ENCODE peak calls at places on chromosomes 5 and 9, in seven cellular contexts. One of them, this sample, is unnamed.

GRCh38 chr5:95060100-95060499 is 224.8 kb downstream of the MCTP1 start:
- DNase-seq in HFF-Myc: no peak
- DNase-seq in dorsolateral prefrontal cortex: no peak
- DNase-seq in IMR-90: no peak
- DNase-seq in Calu3: no peak
- DNase-seq in A673: no peak
- DNase-seq in SK-N-SH: no peak
- DNase-seq in this sample: no peak

GRCh38 chr5:34599471-34600117 is 56.5 kb upstream of the RAI14 start:
- DNase-seq in HFF-Myc: no peak
- DNase-seq in dorsolateral prefrontal cortex: no peak
- DNase-seq in IMR-90: no peak
- DNase-seq in Calu3: no peak
- DNase-seq in A673: no peak
- DNase-seq in SK-N-SH: no peak
- DNase-seq in this sample: no peak

GRCh38 chr5:65022932-65023331 is 254.2 kb downstream of the CWC27 start:
- DNase-seq in HFF-Myc: no peak
- DNase-seq in dorsolateral prefrontal cortex: no peak
- DNase-seq in IMR-90: no peak
- DNase-seq in Calu3: no peak
- DNase-seq in A673: no peak
- DNase-seq in SK-N-SH: no peak
- DNase-seq in this sample: no peak

GRCh38 chr5:113901718-113902117 is 388.2 kb downstream of the YTHDC2 start:
- DNase-seq in HFF-Myc: no peak
- DNase-seq in dorsolateral prefrontal cortex: no peak
- DNase-seq in IMR-90: no peak
- DNase-seq in Calu3: no peak
- DNase-seq in A673: no peak
- DNase-seq in SK-N-SH: no peak
- DNase-seq in this sample: no peak

GRCh38 chr9:118575341-118576070 is 793.7 kb downstream of the BRINP1 start:
- DNase-seq in HFF-Myc: no peak
- DNase-seq in dorsolateral prefrontal cortex: no peak
- DNase-seq in IMR-90: no peak
- DNase-seq in Calu3: no peak
- DNase-seq in A673: no peak
- DNase-seq in SK-N-SH: no peak
- DNase-seq in this sample: no peak

GRCh38 chr5:51373880-51374523 is 9.2 kb upstream of the ISL1 start:
- DNase-seq in HFF-Myc: no peak
- DNase-seq in dorsolateral prefrontal cortex: no peak
- DNase-seq in IMR-90: no peak
- DNase-seq in Calu3: no peak
- DNase-seq in A673: peak; percentile 49
- DNase-seq in SK-N-SH: peak; percentile 20
- DNase-seq in this sample: no peak

GRCh38 chr9:105357937-105358336 is 89.9 kb upstream of the FSD1L start:
- DNase-seq in HFF-Myc: no peak
- DNase-seq in dorsolateral prefrontal cortex: no peak
- DNase-seq in IMR-90: no peak
- DNase-seq in Calu3: no peak
- DNase-seq in A673: no peak
- DNase-seq in SK-N-SH: no peak
- DNase-seq in this sample: peak; percentile 45

GRCh38 chr5:74567351-74567870 is 73.1 kb downstream of the ENC1 start:
- DNase-seq in HFF-Myc: no peak
- DNase-seq in dorsolateral prefrontal cortex: no peak
- DNase-seq in IMR-90: no peak
- DNase-seq in Calu3: peak; percentile 52
- DNase-seq in A673: no peak
- DNase-seq in SK-N-SH: no peak
- DNase-seq in this sample: no peak

GRCh38 chr9:73077625-73078030 is 74.0 kb upstream of the ANXA1 start:
- DNase-seq in HFF-Myc: no peak
- DNase-seq in dorsolateral prefrontal cortex: no peak
- DNase-seq in IMR-90: no peak
- DNase-seq in Calu3: no peak
- DNase-seq in A673: no peak
- DNase-seq in SK-N-SH: no peak
- DNase-seq in this sample: no peak

GRCh38 chr9:4371108-4371507 is 71.2 kb upstream of the GLIS3 start:
- DNase-seq in HFF-Myc: peak; percentile 43
- DNase-seq in dorsolateral prefrontal cortex: no peak
- DNase-seq in IMR-90: peak; percentile 92
- DNase-seq in Calu3: no peak
- DNase-seq in A673: no peak
- DNase-seq in SK-N-SH: no peak
- DNase-seq in this sample: no peak

GRCh38 chr5:129541648-129542251 is 81.7 kb downstream of the ADAMTS19 start:
- DNase-seq in HFF-Myc: peak; percentile 12
- DNase-seq in dorsolateral prefrontal cortex: no peak
- DNase-seq in IMR-90: peak; percentile 9
- DNase-seq in Calu3: peak; percentile 4
- DNase-seq in A673: peak; percentile 57
- DNase-seq in SK-N-SH: no peak
- DNase-seq in this sample: no peak

GRCh38 chr9:4691794-4692193 is 12.4 kb downstream of the CDC37L1 start:
- DNase-seq in HFF-Myc: no peak
- DNase-seq in dorsolateral prefrontal cortex: no peak
- DNase-seq in IMR-90: peak; percentile 78
- DNase-seq in Calu3: no peak
- DNase-seq in A673: no peak
- DNase-seq in SK-N-SH: no peak
- DNase-seq in this sample: no peak

GRCh38 chr5:138753794-138754698 is 821 bp downstream of the CTNNA1 start:
- DNase-seq in HFF-Myc: peak; percentile 59
- DNase-seq in dorsolateral prefrontal cortex: peak; percentile 74
- DNase-seq in IMR-90: peak; percentile 84
- DNase-seq in Calu3: peak; percentile 93
- DNase-seq in A673: peak; percentile 84
- DNase-seq in SK-N-SH: peak; percentile 82
- DNase-seq in this sample: peak; percentile 45

GRCh38 chr5:54608423-54609085 is 91.0 kb downstream of the SNX18 start:
- DNase-seq in HFF-Myc: no peak
- DNase-seq in dorsolateral prefrontal cortex: no peak
- DNase-seq in IMR-90: peak; percentile 63
- DNase-seq in Calu3: no peak
- DNase-seq in A673: no peak
- DNase-seq in SK-N-SH: no peak
- DNase-seq in this sample: no peak

GRCh38 chr9:136275655-136276429 is 28.1 kb downstream of the CCDC187 start:
- DNase-seq in HFF-Myc: no peak
- DNase-seq in dorsolateral prefrontal cortex: no peak
- DNase-seq in IMR-90: no peak
- DNase-seq in Calu3: no peak
- DNase-seq in A673: no peak
- DNase-seq in SK-N-SH: peak; percentile 69
- DNase-seq in this sample: no peak

GRCh38 chr5:52961238-52961637 is 27.9 kb upstream of the ITGA2 start:
- DNase-seq in HFF-Myc: no peak
- DNase-seq in dorsolateral prefrontal cortex: no peak
- DNase-seq in IMR-90: no peak
- DNase-seq in Calu3: no peak
- DNase-seq in A673: peak; percentile 32
- DNase-seq in SK-N-SH: no peak
- DNase-seq in this sample: no peak

GRCh38 chr9:90394866-90395265 is 247.8 kb downstream of the DIRAS2 start:
- DNase-seq in HFF-Myc: no peak
- DNase-seq in dorsolateral prefrontal cortex: no peak
- DNase-seq in IMR-90: no peak
- DNase-seq in Calu3: no peak
- DNase-seq in A673: peak; percentile 7
- DNase-seq in SK-N-SH: no peak
- DNase-seq in this sample: no peak

GRCh38 chr5:55547792-55548191 is 13.0 kb upstream of the PLPP1 start:
- DNase-seq in HFF-Myc: no peak
- DNase-seq in dorsolateral prefrontal cortex: no peak
- DNase-seq in IMR-90: no peak
- DNase-seq in Calu3: no peak
- DNase-seq in A673: no peak
- DNase-seq in SK-N-SH: no peak
- DNase-seq in this sample: no peak

GRCh38 chr5:160802567-160802966 is 49.4 kb downstream of the ATP10B start:
- DNase-seq in HFF-Myc: no peak
- DNase-seq in dorsolateral prefrontal cortex: peak; percentile 54
- DNase-seq in IMR-90: no peak
- DNase-seq in Calu3: peak; percentile 19
- DNase-seq in A673: no peak
- DNase-seq in SK-N-SH: no peak
- DNase-seq in this sample: no peak

GRCh38 chr9:74570879-74571512 is 73.9 kb downstream of the RORB start:
- DNase-seq in HFF-Myc: peak; percentile 5
- DNase-seq in dorsolateral prefrontal cortex: peak; percentile 33
- DNase-seq in IMR-90: peak; percentile 40
- DNase-seq in Calu3: peak; percentile 8
- DNase-seq in A673: peak; percentile 39
- DNase-seq in SK-N-SH: peak; percentile 41
- DNase-seq in this sample: peak; percentile 21

GRCh38 chr5:6686501-6686900 is 26.7 kb upstream of the TENT4A start:
- DNase-seq in HFF-Myc: no peak
- DNase-seq in dorsolateral prefrontal cortex: no peak
- DNase-seq in IMR-90: no peak
- DNase-seq in Calu3: no peak
- DNase-seq in A673: no peak
- DNase-seq in SK-N-SH: no peak
- DNase-seq in this sample: no peak

GRCh38 chr5:114449836-114450515 is 88.1 kb downstream of the KCNN2 start:
- DNase-seq in HFF-Myc: peak; percentile 51
- DNase-seq in dorsolateral prefrontal cortex: peak; percentile 80
- DNase-seq in IMR-90: peak; percentile 72
- DNase-seq in Calu3: peak; percentile 78
- DNase-seq in A673: peak; percentile 65
- DNase-seq in SK-N-SH: peak; percentile 74
- DNase-seq in this sample: peak; percentile 68

GRCh38 chr5:27778121-27778520 is 739.7 kb upstream of the CDH9 start:
- DNase-seq in HFF-Myc: no peak
- DNase-seq in dorsolateral prefrontal cortex: no peak
- DNase-seq in IMR-90: no peak
- DNase-seq in Calu3: no peak
- DNase-seq in A673: no peak
- DNase-seq in SK-N-SH: no peak
- DNase-seq in this sample: no peak

GRCh38 chr9:7117676-7118561 is 360.1 kb downstream of the KDM4C start:
- DNase-seq in HFF-Myc: peak; percentile 15
- DNase-seq in dorsolateral prefrontal cortex: no peak
- DNase-seq in IMR-90: peak; percentile 58
- DNase-seq in Calu3: no peak
- DNase-seq in A673: no peak
- DNase-seq in SK-N-SH: no peak
- DNase-seq in this sample: peak; percentile 13

GRCh38 chr5:173329370-173330150 is 1.3 kb upstream of the STC2 start:
- DNase-seq in HFF-Myc: no peak
- DNase-seq in dorsolateral prefrontal cortex: no peak
- DNase-seq in IMR-90: no peak
- DNase-seq in Calu3: peak; percentile 74
- DNase-seq in A673: peak; percentile 24
- DNase-seq in SK-N-SH: peak; percentile 81
- DNase-seq in this sample: peak; percentile 86

GRCh38 chr5:107026098-107026497 is 644.6 kb downstream of the EFNA5 start:
- DNase-seq in HFF-Myc: no peak
- DNase-seq in dorsolateral prefrontal cortex: no peak
- DNase-seq in IMR-90: no peak
- DNase-seq in Calu3: no peak
- DNase-seq in A673: peak; percentile 46
- DNase-seq in SK-N-SH: no peak
- DNase-seq in this sample: no peak

GRCh38 chr9:1332161-1332560 is 282.0 kb downstream of the DMRT2 start:
- DNase-seq in HFF-Myc: no peak
- DNase-seq in dorsolateral prefrontal cortex: no peak
- DNase-seq in IMR-90: no peak
- DNase-seq in Calu3: no peak
- DNase-seq in A673: peak; percentile 1
- DNase-seq in SK-N-SH: no peak
- DNase-seq in this sample: no peak

GRCh38 chr5:143471041-143471509 is 67.6 kb upstream of the NR3C1 start:
- DNase-seq in HFF-Myc: peak; percentile 38
- DNase-seq in dorsolateral prefrontal cortex: no peak
- DNase-seq in IMR-90: peak; percentile 90
- DNase-seq in Calu3: no peak
- DNase-seq in A673: no peak
- DNase-seq in SK-N-SH: no peak
- DNase-seq in this sample: no peak

GRCh38 chr5:139065296-139065695 is 132.9 kb downstream of the SIL1 start:
- DNase-seq in HFF-Myc: no peak
- DNase-seq in dorsolateral prefrontal cortex: no peak
- DNase-seq in IMR-90: peak; percentile 29
- DNase-seq in Calu3: peak; percentile 5
- DNase-seq in A673: no peak
- DNase-seq in SK-N-SH: no peak
- DNase-seq in this sample: no peak

GRCh38 chr5:133298447-133298846 is 246.6 kb downstream of the HSPA4 start:
- DNase-seq in HFF-Myc: no peak
- DNase-seq in dorsolateral prefrontal cortex: no peak
- DNase-seq in IMR-90: no peak
- DNase-seq in Calu3: no peak
- DNase-seq in A673: no peak
- DNase-seq in SK-N-SH: no peak
- DNase-seq in this sample: no peak
- TF ChIP-seq CTCF in HFF-Myc: no peak
- TF ChIP-seq CTCF in dorsolateral prefrontal cortex: no peak
- TF ChIP-seq CTCF in IMR-90: no peak
- TF ChIP-seq CTCF in Calu3: no peak
- TF ChIP-seq CTCF in A673: no peak
- TF ChIP-seq CTCF in SK-N-SH: no peak
- TF ChIP-seq CTCF in this sample: no peak

GRCh38 chr5:112210430-112211005 is 208.6 kb downstream of the EPB41L4A start:
- DNase-seq in HFF-Myc: peak; percentile 9
- DNase-seq in dorsolateral prefrontal cortex: peak; percentile 59
- DNase-seq in IMR-90: peak; percentile 17
- DNase-seq in Calu3: peak; percentile 66
- DNase-seq in A673: peak; percentile 29
- DNase-seq in SK-N-SH: peak; percentile 52
- DNase-seq in this sample: no peak
- TF ChIP-seq CTCF in HFF-Myc: peak; percentile 70
- TF ChIP-seq CTCF in dorsolateral prefrontal cortex: peak; percentile 70
- TF ChIP-seq CTCF in IMR-90: peak; percentile 58
- TF ChIP-seq CTCF in Calu3: peak; percentile 55
- TF ChIP-seq CTCF in A673: peak; percentile 69
- TF ChIP-seq CTCF in SK-N-SH: peak; percentile 72
- TF ChIP-seq CTCF in this sample: no peak

GRCh38 chr9:14769235-14769580 is 46.7 kb upstream of the CER1 start:
- DNase-seq in HFF-Myc: no peak
- DNase-seq in dorsolateral prefrontal cortex: no peak
- DNase-seq in IMR-90: peak; percentile 5
- DNase-seq in Calu3: peak; percentile 11
- DNase-seq in A673: peak; percentile 61
- DNase-seq in SK-N-SH: no peak
- DNase-seq in this sample: no peak
- TF ChIP-seq CTCF in HFF-Myc: peak; percentile 25
- TF ChIP-seq CTCF in dorsolateral prefrontal cortex: peak; percentile 45
- TF ChIP-seq CTCF in IMR-90: no peak
- TF ChIP-seq CTCF in Calu3: no peak
- TF ChIP-seq CTCF in A673: peak; percentile 27
- TF ChIP-seq CTCF in SK-N-SH: peak; percentile 18
- TF ChIP-seq CTCF in this sample: peak; percentile 15

DNA sequence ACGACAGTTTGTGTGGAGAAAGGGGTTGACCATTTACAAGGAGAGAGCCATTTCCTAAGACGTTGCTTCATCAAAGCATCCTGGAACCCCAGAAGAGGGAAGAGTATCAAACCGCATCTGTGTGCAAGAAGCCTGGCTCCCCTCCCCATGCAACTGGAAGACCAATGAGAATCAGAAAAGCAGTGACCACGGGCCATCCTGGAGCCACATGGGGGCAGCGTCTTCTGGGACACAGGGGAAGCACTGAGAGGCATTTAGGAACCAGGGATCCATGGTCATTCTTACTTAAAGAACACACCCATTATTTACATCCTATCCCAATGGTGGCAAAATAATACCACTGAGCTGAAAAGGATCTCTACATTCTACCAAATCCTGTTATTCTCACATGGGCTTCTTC is 29.3 kb downstream of the SEMA5A start:
- DNase-seq in HFF-Myc: no peak
- DNase-seq in dorsolateral prefrontal cortex: no peak
- DNase-seq in IMR-90: no peak
- DNase-seq in Calu3: no peak
- DNase-seq in A673: no peak
- DNase-seq in SK-N-SH: no peak
- DNase-seq in this sample: no peak
- TF ChIP-seq CTCF in HFF-Myc: peak; percentile 26
- TF ChIP-seq CTCF in dorsolateral prefrontal cortex: no peak
- TF ChIP-seq CTCF in IMR-90: no peak
- TF ChIP-seq CTCF in Calu3: no peak
- TF ChIP-seq CTCF in A673: no peak
- TF ChIP-seq CTCF in SK-N-SH: no peak
- TF ChIP-seq CTCF in this sample: no peak